ENCODE peak calls at places on chromosomes 3 and 15, in seven cellular contexts. T is CD4-positive, alpha-beta T cell; G is kidney; Y is GM13976; I is astrocyte of the cerebellum; J is vagina; P is fibroblast of pulmonary artery. X is an unnamed sample.
A peak's percentile ranks its signal among the peaks of the same experiment; 100 is the strongest.

GRCh38 chr3:37745921-37746320 is 115.8 kb upstream of the CTDSPL start:
- DNase-seq in T (no peak), G (no peak), Y (no peak), I (no peak), J (no peak), P (no peak), X (no peak)

GRCh38 chr15:45146405-45146804 is 16.6 kb downstream of the DUOX1 start:
- DNase-seq in T (no peak), G (no peak), Y (no peak), I (no peak), J (no peak), P (no peak), X (no peak)

GRCh38 chr15:37135225-37135624 is 34.9 kb upstream of the MEIS2 start:
- DNase-seq in T (no peak), G (no peak), Y (no peak), I (no peak), J (no peak), P (peak; percentile 20), X (no peak)

GRCh38 chr3:192850501-192850981 is 67.1 kb downstream of the MB21D2 start:
- DNase-seq in T (no peak), G (no peak), Y (peak; percentile 50), I (no peak), J (no peak), P (no peak), X (no peak)

GRCh38 chr15:91711384-91712082 is 142.0 kb upstream of the SLCO3A1 start:
- DNase-seq in T (no peak), G (no peak), Y (no peak), I (no peak), J (no peak), P (no peak), X (no peak)

GRCh38 chr15:71194286-71194685 is 79.0 kb downstream of the THSD4 start:
- DNase-seq in T (no peak), G (no peak), Y (no peak), I (no peak), J (peak; percentile 77), P (no peak), X (no peak)

GRCh38 chr3:189902230-189903186 is 218.2 kb downstream of the P3H2 start:
- DNase-seq in T (no peak), G (no peak), Y (no peak), I (no peak), J (no peak), P (no peak), X (no peak)

GRCh38 chr3:142040941-142041575 is 108.3 kb downstream of the TFDP2 start:
- DNase-seq in T (no peak), G (no peak), Y (no peak), I (no peak), J (no peak), P (no peak), X (no peak)

GRCh38 chr3:14297784-14298236 is 104.6 kb upstream of the SLC6A6 start:
- DNase-seq in T (no peak), G (peak; percentile 87), Y (no peak), I (no peak), J (no peak), P (no peak), X (no peak)

GRCh38 chr3:81308296-81308695 is 453.1 kb downstream of the GBE1 start:
- DNase-seq in T (no peak), G (no peak), Y (no peak), I (no peak), J (no peak), P (peak; percentile 59), X (no peak)

GRCh38 chr3:140834266-140835037 is 107.2 kb upstream of the SLC25A36 start:
- DNase-seq in T (no peak), G (no peak), Y (no peak), I (no peak), J (no peak), P (no peak), X (no peak)

GRCh38 chr3:123657578-123657977 is 72.7 kb upstream of the HACD2 start:
- DNase-seq in T (no peak), G (peak; percentile 31), Y (no peak), I (no peak), J (no peak), P (peak; percentile 30), X (no peak)

GRCh38 chr3:141625506-141625905 is 112.6 kb upstream of the RNF7 start:
- DNase-seq in T (no peak), G (no peak), Y (no peak), I (no peak), J (no peak), P (peak; percentile 48), X (no peak)

GRCh38 chr3:41198526-41198925 is 779 bp upstream of the CTNNB1 start:
- DNase-seq in T (no peak), G (peak; percentile 82), Y (no peak), I (no peak), J (no peak), P (no peak), X (peak; percentile 49)

GRCh38 chr15:53611145-53611920 is 148.1 kb downstream of the WDR72 start:
- DNase-seq in T (no peak), G (no peak), Y (no peak), I (peak; percentile 26), J (no peak), P (peak; percentile 4), X (no peak)

GRCh38 chr3:51930439-51930838 is 11.3 kb downstream of the RRP9 start:
- DNase-seq in T (no peak), G (no peak), Y (no peak), I (no peak), J (no peak), P (no peak), X (no peak)

GRCh38 chr3:50327129-50327528 is 894 bp downstream of the TUSC2 start:
- DNase-seq in T (no peak), G (no peak), Y (no peak), I (no peak), J (no peak), P (no peak), X (no peak)

GRCh38 chr3:128274837-128275236 is 121.6 kb downstream of the EEFSEC start:
- DNase-seq in T (no peak), G (no peak), Y (no peak), I (peak; percentile 94), J (peak; percentile 75), P (peak; percentile 91), X (no peak)

GRCh38 chr3:44761347-44762169 is at the start of the genes KIAA1143 and KIF15:
- DNase-seq in T (peak; percentile 98), G (peak; percentile 98), Y (peak; percentile 96), I (peak; percentile 90), J (peak; percentile 96), P (peak; percentile 97), X (peak; percentile 94)

GRCh38 chr3:42052132-42052866 is 38.9 kb upstream of the TRAK1 start:
- DNase-seq in T (no peak), G (no peak), Y (no peak), I (no peak), J (peak; percentile 77), P (peak; percentile 97), X (no peak)

DNA sequence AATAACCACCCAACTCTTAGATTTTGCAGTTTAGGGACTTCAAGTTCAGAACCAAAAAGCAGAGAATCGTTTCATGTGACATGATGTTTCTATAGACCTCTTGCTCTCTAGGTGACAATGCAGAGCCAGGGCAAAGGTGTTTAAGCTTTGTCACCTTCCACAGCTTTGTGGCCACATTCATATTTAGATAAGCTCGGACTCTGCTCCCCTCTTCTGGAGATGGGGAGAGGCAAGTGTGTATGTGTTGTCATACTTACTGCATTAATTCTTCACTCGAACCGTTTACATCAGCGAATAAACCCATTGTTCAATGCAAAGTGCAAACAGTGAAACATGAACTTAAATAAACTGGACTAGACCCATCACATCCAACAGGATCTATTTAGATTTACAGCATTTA is 33.2 kb downstream of the ST3GAL6 start:
- DNase-seq in T (no peak), G (no peak), Y (no peak), I (no peak), J (no peak), P (no peak), X (no peak)
- TF ChIP-seq CTCF in T (no peak), G (no peak), Y (no peak), I (no peak), J (no peak), P (no peak), X (no peak)

DNA sequence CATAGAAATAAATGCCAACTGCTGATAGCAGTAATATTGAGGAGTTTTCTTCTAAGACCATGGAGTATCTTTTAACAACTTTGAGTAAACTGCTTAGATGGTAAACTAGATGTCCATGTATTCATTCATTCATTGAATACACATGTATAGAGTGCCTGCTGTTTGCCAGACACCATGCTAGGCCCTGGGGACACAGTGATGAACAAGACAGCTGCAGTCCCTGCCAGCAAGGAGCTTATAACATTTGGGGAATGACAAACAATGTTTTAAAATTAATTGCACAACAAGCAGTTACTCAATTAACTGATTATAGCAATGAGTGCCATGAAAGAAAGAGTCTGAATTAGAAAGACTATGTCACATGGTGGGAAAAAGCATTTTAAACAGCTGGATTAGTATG is 64.7 kb upstream of the PLXNA1 start:
- DNase-seq in T (no peak), G (no peak), Y (no peak), I (no peak), J (no peak), P (no peak), X (no peak)
- TF ChIP-seq CTCF in T (no peak), G (no peak), Y (no peak), I (no peak), J (no peak), P (no peak), X (no peak)

GRCh38 chr15:75203017-75203907 is 1.6 kb downstream of the C15orf39 start:
- DNase-seq in T (no peak), G (peak; percentile 77), Y (no peak), I (no peak), J (no peak), P (peak; percentile 58), X (no peak)

GRCh38 chr15:75203908-75204263 is 2.2 kb downstream of the C15orf39 start:
- DNase-seq in T (no peak), G (no peak), Y (no peak), I (no peak), J (no peak), P (no peak), X (no peak)

GRCh38 chr15:75200765-75201608 is 695 bp upstream of the C15orf39 start:
- DNase-seq in T (no peak), G (peak; percentile 91), Y (peak; percentile 76), I (no peak), J (no peak), P (peak; percentile 29), X (no peak)

GRCh38 chr15:75201609-75202250 is at the start of gene C15orf39:
- DNase-seq in T (peak; percentile 45), G (peak; percentile 92), Y (peak; percentile 93), I (no peak), J (no peak), P (peak; percentile 73), X (peak; percentile 72)

GRCh38 chr15:75202251-75203016 is 752 bp downstream of the C15orf39 start:
- DNase-seq in T (peak; percentile 77), G (peak; percentile 95), Y (peak; percentile 85), I (no peak), J (no peak), P (peak; percentile 76), X (peak; percentile 85)
- TF ChIP-seq CTCF in T (peak; percentile 55), G (no peak), Y (no peak), I (no peak), J (peak; percentile 16), P (no peak), X (peak; percentile 81)

DNA sequence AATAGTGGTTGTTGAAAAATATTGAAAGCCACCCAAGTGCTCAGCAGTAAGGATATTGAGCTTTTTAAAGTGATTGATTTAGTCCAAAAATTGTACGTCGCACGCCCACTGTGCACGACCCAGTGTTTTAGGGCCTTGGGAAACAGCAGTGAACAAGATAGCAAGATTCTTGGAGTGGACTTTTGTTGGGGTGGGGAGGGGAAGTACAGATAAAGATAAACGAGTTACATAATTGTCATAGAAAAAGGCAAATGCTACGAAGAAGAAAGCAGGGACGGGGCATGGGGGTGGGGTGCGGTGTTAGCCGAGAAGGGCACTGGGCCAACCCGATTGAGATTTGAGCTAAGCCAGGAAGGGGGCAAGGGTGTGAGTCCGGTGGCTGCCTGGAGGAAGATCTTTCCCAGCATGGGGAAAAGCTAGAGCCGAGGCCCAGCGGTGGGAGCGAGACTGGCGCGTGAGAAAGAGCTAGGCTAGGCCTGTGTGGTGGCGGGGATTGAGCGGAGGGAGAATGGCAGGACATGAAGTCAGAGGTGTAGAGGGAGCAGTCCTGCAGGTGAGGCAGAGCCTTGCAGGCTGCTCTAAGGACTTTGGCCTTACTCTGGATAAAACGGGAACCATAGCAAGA is 454 bp downstream of the HTD2 start:
- DNase-seq in T (no peak), G (peak; percentile 80), Y (peak; percentile 42), I (no peak), J (no peak), P (peak; percentile 31), X (no peak)
- TF ChIP-seq CTCF in T (no peak), G (peak; percentile 23), Y (no peak), I (peak; percentile 23), J (no peak), P (no peak), X (no peak)